ENCODE peak calls at places on chromosomes 13 and 19, in ten cellular contexts. F, G, D, N, Z, Y, U, V, E and O are unnamed samples.

GRCh38 chr13:76330216-76330615 is 556.0 kb downstream of the KCTD12 start:
- DNase-seq in F (no peak), G (no peak), D (no peak), N (no peak), Z (no peak), Y (no peak), U (no peak), V (no peak), E (no peak), O (no peak)

GRCh38 chr13:33676045-33676699 is 141.8 kb upstream of the RFC3 start:
- DNase-seq in F (no peak), G (no peak), D (no peak), N (no peak), Z (no peak), Y (no peak), U (peak; percentile 39), V (no peak), E (no peak), O (peak; percentile 6)

GRCh38 chr19:13060233-13060963 is 42.3 kb downstream of the LYL1 start:
- DNase-seq in F (no peak), G (no peak), D (peak; percentile 63), N (peak; percentile 50), Z (no peak), Y (no peak), U (peak; percentile 74), V (peak; percentile 91), E (no peak), O (peak; percentile 24)

GRCh38 chr13:51585234-51585672 is 991 bp downstream of the WDFY2 start:
- DNase-seq in F (peak; percentile 44), G (no peak), D (no peak), N (no peak), Z (no peak), Y (no peak), U (peak; percentile 55), V (no peak), E (no peak), O (peak; percentile 40)

GRCh38 chr19:46898731-46899130 is 37.9 kb downstream of the ARHGAP35 start:
- DNase-seq in F (peak; percentile 41), G (no peak), D (no peak), N (peak; percentile 79), Z (no peak), Y (no peak), U (peak; percentile 51), V (peak; percentile 89), E (peak; percentile 91), O (peak; percentile 33)

GRCh38 chr13:73715114-73715909 is 418.9 kb downstream of the KLF12 start:
- DNase-seq in F (no peak), G (no peak), D (no peak), N (peak; percentile 12), Z (no peak), Y (no peak), U (no peak), V (no peak), E (no peak), O (no peak)

GRCh38 chr13:75788494-75788991 is 152.4 kb downstream of the LMO7 start:
- DNase-seq in F (peak; percentile 75), G (peak; percentile 52), D (no peak), N (peak; percentile 57), Z (peak; percentile 48), Y (no peak), U (peak; percentile 89), V (no peak), E (peak; percentile 92), O (peak; percentile 90)

GRCh38 chr19:18789422-18789832 is 1.7 kb downstream of the COMP start:
- DNase-seq in F (no peak), G (no peak), D (no peak), N (no peak), Z (no peak), Y (no peak), U (no peak), V (peak; percentile 83), E (no peak), O (no peak)

GRCh38 chr13:24038846-24039330 is 121.6 kb upstream of the SPATA13 start:
- DNase-seq in F (peak; percentile 80), G (peak; percentile 76), D (no peak), N (peak; percentile 57), Z (no peak), Y (no peak), U (peak; percentile 72), V (peak; percentile 52), E (peak; percentile 86), O (peak; percentile 86)

GRCh38 chr19:2532252-2533071 is 56.5 kb downstream of the GADD45B start:
- DNase-seq in F (peak; percentile 88), G (peak; percentile 96), D (no peak), N (peak; percentile 81), Z (peak; percentile 91), Y (peak; percentile 60), U (peak; percentile 82), V (peak; percentile 92), E (peak; percentile 90), O (peak; percentile 92)

GRCh38 chr19:10419200-10419645 is 1.1 kb upstream of the PDE4A start:
- DNase-seq in F (no peak), G (no peak), D (peak; percentile 62), N (no peak), Z (peak; percentile 50), Y (no peak), U (peak; percentile 61), V (peak; percentile 91), E (no peak), O (peak; percentile 39)
- H3K4me1 ChIP-seq in F (peaks cover 42% of the 10 kb centered on the region), G (peaks cover 18% of the 10 kb centered on the region), D (peaks cover 13% of the 10 kb centered on the region), N (peaks cover 33% of the 10 kb centered on the region), Z (peaks cover 30% of the 10 kb centered on the region), Y (peaks cover 72% of the 10 kb centered on the region), U (peaks cover 7% of the 10 kb centered on the region), V (peaks cover 35% of the 10 kb centered on the region), E (peaks cover 45% of the 10 kb centered on the region), O (peaks cover 16% of the 10 kb centered on the region)

DNA sequence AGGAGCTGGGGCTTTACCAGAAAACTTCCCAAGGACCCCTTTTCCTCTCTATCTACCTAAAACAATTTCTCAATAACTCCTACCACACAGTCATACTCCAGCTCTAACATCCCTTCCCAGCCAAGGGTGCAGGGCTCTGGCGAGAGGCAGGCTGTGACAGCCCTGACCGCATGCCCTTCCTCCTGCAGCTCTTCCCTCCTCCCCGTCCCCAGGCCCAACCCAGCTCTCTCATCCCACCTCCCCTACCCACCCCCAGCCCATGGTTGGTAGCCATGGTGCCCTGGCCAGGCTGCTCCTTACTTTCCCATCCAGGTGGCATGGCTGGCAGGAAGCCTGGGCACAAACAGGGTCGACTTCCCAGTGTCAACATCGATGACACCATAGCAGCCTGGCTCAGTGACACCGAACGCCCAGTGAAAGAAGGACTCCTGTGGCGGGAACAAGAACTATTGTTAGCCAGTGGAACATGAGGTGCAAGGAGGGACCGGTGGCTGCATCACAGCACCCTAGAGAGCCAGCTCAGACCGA is 10.8 kb downstream of the PEPD start:
- DNase-seq in F (no peak), G (no peak), D (no peak), N (no peak), Z (no peak), Y (no peak), U (no peak), V (peak; percentile 35), E (no peak), O (no peak)
- H3K4me2 ChIP-seq in F (no peak overlapping the region), G (peak overlapping the region; percentile 87), D (no peak overlapping the region), N (no peak overlapping the region), Z (no peak overlapping the region), Y (no peak overlapping the region), U (no peak overlapping the region), V (no peak overlapping the region), E (no peak overlapping the region), O (no peak overlapping the region)

DNA sequence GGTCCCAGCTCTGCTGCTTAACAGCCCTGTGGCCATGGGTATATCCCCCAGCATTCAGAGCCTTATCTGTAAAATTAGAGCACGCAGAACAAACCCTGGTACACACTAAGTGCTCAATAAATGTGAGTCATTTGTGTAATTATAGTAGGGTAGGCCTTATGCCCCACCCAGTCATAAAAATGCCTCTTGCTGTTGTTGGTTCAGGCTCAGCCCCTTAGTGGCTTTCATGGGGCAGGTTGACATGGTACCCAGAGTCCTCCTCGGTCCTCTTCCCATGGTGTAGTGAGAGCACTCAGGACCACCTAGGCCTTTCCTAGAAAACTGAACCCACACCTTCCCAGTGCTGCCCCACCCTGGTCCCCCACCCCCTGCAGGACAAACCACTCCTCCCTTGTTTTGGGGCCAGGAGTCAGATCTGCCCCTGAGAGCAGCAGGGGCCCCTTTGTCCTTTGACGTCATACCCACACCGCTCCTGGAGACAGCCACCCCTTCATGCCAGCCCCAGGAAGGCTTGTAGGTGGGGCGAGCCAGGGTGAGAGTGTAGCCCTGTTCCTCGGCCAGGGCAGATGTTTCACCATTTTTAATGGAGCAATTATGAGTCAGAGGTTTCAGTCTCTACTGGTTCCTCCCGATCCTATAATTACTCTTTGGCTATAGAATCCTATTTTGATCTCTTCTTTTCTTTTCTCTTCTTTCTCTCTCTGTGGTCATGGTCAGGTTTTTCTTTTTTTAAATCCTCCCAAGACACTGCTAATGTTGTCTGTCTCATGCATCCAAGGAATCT is 36.8 kb downstream of the ACTN4 start:
- DNase-seq in F (peak; percentile 94), G (peak; percentile 95), D (no peak), N (peak; percentile 98), Z (peak; percentile 100), Y (peak; percentile 93), U (peak; percentile 97), V (peak; percentile 93), E (peak; percentile 84), O (peak; percentile 95)
- H3K4me1 ChIP-seq in F (peaks cover 47% of the 10 kb centered on the region), G (peaks cover 96% of the 10 kb centered on the region), D (peaks cover 33% of the 10 kb centered on the region), N (peaks cover 76% of the 10 kb centered on the region), Z (peaks cover 90% of the 10 kb centered on the region), Y (peaks cover 99% of the 10 kb centered on the region), U (peaks cover 86% of the 10 kb centered on the region), V (peaks cover 63% of the 10 kb centered on the region), E (peaks cover 58% of the 10 kb centered on the region), O (peaks cover 51% of the 10 kb centered on the region)

DNA sequence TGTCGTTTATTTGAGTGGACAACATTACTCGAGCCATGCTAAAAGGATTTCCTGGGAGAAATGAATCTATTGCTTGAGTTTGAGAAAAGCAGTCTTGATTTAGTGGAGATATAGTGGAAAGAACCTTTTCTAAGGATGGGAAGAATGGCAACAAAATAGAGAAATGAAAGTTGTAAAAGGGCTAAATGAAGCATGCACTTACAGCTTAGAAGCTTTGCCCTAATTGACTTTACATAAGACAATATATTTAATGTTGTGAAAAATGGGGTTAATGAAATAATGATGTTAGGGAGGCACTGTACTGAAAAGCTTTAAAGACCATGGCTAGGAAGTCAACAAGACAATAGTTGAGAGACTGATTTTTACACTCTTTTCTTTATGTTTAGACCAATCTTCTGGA is 35.4 kb downstream of the SLC10A2 start:
- DNase-seq in F (no peak), G (no peak), D (no peak), N (no peak), Z (no peak), Y (no peak), U (no peak), V (no peak), E (no peak), O (no peak)
- H3K4me2 ChIP-seq in F (no peak overlapping the region), G (no peak overlapping the region), D (no peak overlapping the region), N (no peak overlapping the region), Z (no peak overlapping the region), Y (no peak overlapping the region), U (no peak overlapping the region), V (no peak overlapping the region), E (no peak overlapping the region), O (no peak overlapping the region)

GRCh38 chr13:114063545-114064515 is 68.6 kb downstream of the RASA3 start:
- DNase-seq in F (peak; percentile 67), G (no peak), D (peak; percentile 38), N (peak; percentile 37), Z (peak; percentile 60), Y (no peak), U (peak; percentile 89), V (peak; percentile 93), E (peak; percentile 58), O (peak; percentile 69)
- H3K4me1 ChIP-seq in F (peaks cover 68% of the 10 kb centered on the region), G (peaks cover 57% of the 10 kb centered on the region), D (peaks cover 28% of the 10 kb centered on the region), N (peaks cover 37% of the 10 kb centered on the region), Z (peaks cover 59% of the 10 kb centered on the region), Y (peaks cover 44% of the 10 kb centered on the region), U (peaks cover 57% of the 10 kb centered on the region), V (peaks cover 60% of the 10 kb centered on the region), E (peaks cover 61% of the 10 kb centered on the region), O (peaks cover 58% of the 10 kb centered on the region)